ENCODE peak calls at places on chromosomes 5 and 9, in five cellular contexts. One of them, this sample, is unnamed.

GRCh38 chr9:134680393-134681060 is 38.9 kb downstream of the COL5A1 start:
- DNase-seq in lung: no peak
- DNase-seq in stimulated activated CD4-positive, alpha-beta T cell treated with anti-CD3 and anti-CD28 coated beads, Interleukin-15, amount 100 ng/mL, for 24 hours: no peak
- DNase-seq in Calu3: no peak
- DNase-seq in tibial artery: no peak
- DNase-seq in this sample: no peak

GRCh38 chr5:126988021-126988569 is 42.3 kb downstream of the MARCHF3 start:
- DNase-seq in lung: no peak
- DNase-seq in stimulated activated CD4-positive, alpha-beta T cell treated with anti-CD3 and anti-CD28 coated beads, Interleukin-15, amount 100 ng/mL, for 24 hours: peak
- DNase-seq in Calu3: no peak
- DNase-seq in tibial artery: no peak
- DNase-seq in this sample: no peak

GRCh38 chr9:34072410-34072809 is 23.7 kb upstream of the UBAP2 start:
- DNase-seq in lung: peak
- DNase-seq in stimulated activated CD4-positive, alpha-beta T cell treated with anti-CD3 and anti-CD28 coated beads, Interleukin-15, amount 100 ng/mL, for 24 hours: no peak
- DNase-seq in Calu3: peak
- DNase-seq in tibial artery: no peak
- DNase-seq in this sample: no peak

GRCh38 chr5:39113354-39113953 is 39.3 kb upstream of the RICTOR start:
- DNase-seq in lung: no peak
- DNase-seq in stimulated activated CD4-positive, alpha-beta T cell treated with anti-CD3 and anti-CD28 coated beads, Interleukin-15, amount 100 ng/mL, for 24 hours: no peak
- DNase-seq in Calu3: no peak
- DNase-seq in tibial artery: no peak
- DNase-seq in this sample: no peak

GRCh38 chr9:85420750-85421149 is 321.0 kb downstream of the AGTPBP1 start:
- DNase-seq in lung: no peak
- DNase-seq in stimulated activated CD4-positive, alpha-beta T cell treated with anti-CD3 and anti-CD28 coated beads, Interleukin-15, amount 100 ng/mL, for 24 hours: no peak
- DNase-seq in Calu3: no peak
- DNase-seq in tibial artery: no peak
- DNase-seq in this sample: no peak

GRCh38 chr5:8770431-8770830 is 775.4 kb downstream of the SEMA5A start:
- DNase-seq in lung: no peak
- DNase-seq in stimulated activated CD4-positive, alpha-beta T cell treated with anti-CD3 and anti-CD28 coated beads, Interleukin-15, amount 100 ng/mL, for 24 hours: no peak
- DNase-seq in Calu3: no peak
- DNase-seq in tibial artery: no peak
- DNase-seq in this sample: no peak

GRCh38 chr9:85223506-85224108 is 518.1 kb downstream of the AGTPBP1 start:
- DNase-seq in lung: no peak
- DNase-seq in stimulated activated CD4-positive, alpha-beta T cell treated with anti-CD3 and anti-CD28 coated beads, Interleukin-15, amount 100 ng/mL, for 24 hours: no peak
- DNase-seq in Calu3: no peak
- DNase-seq in tibial artery: no peak
- DNase-seq in this sample: no peak

GRCh38 chr5:158776681-158777080 is 323.0 kb downstream of the EBF1 start:
- DNase-seq in lung: no peak
- DNase-seq in stimulated activated CD4-positive, alpha-beta T cell treated with anti-CD3 and anti-CD28 coated beads, Interleukin-15, amount 100 ng/mL, for 24 hours: no peak
- DNase-seq in Calu3: no peak
- DNase-seq in tibial artery: no peak
- DNase-seq in this sample: no peak

GRCh38 chr9:34684816-34685215 is 6.3 kb downstream of the CCL19 start:
- DNase-seq in lung: no peak
- DNase-seq in stimulated activated CD4-positive, alpha-beta T cell treated with anti-CD3 and anti-CD28 coated beads, Interleukin-15, amount 100 ng/mL, for 24 hours: no peak
- DNase-seq in Calu3: no peak
- DNase-seq in tibial artery: no peak
- DNase-seq in this sample: no peak

This sample was measured in stimulated activated CD8-positive, alpha-beta memory T cell treated with anti-CD3 and anti-CD28 coated beads, Interleukin-4, amount 100 ng/mL, for 48 hours.